ENCODE peak calls at places on chromosomes 1 and 21, in six cellular contexts. N is myocyte, O is NCI-H2107, V is NCI-H510A treated with DMSO at 0.1 percent for 48 hours, M is hippocampal formation, J is suprapubic skin. U is an unnamed sample.

GRCh38 chr1:161044908-161045748 is 649 bp downstream of the USF1 start:
- DNase-seq in N (peak; percentile 90), O (peak; percentile 48), V (peak; percentile 43), M (peak; percentile 50), J (no peak), U (peak; percentile 85)

GRCh38 chr21:36499578-36500471 is 19.9 kb upstream of the CLDN14 start:
- DNase-seq in N (peak; percentile 71), O (no peak), V (no peak), M (no peak), J (no peak), U (no peak)

GRCh38 chr1:150574260-150575071 is 4.9 kb downstream of the MCL1 start:
- DNase-seq in N (peak; percentile 36), O (no peak), V (no peak), M (no peak), J (no peak), U (no peak)

GRCh38 chr21:27132270-27132669 is 165.4 kb upstream of the ADAMTS5 start:
- DNase-seq in N (peak; percentile 67), O (no peak), V (no peak), M (no peak), J (no peak), U (no peak)

GRCh38 chr1:184170719-184171118 is 119.2 kb downstream of the TSEN15 start:
- DNase-seq in N (no peak), O (no peak), V (no peak), M (no peak), J (no peak), U (no peak)

GRCh38 chr1:181062800-181063428 is 25.6 kb upstream of the IER5 start:
- DNase-seq in N (peak; percentile 53), O (no peak), V (no peak), M (no peak), J (no peak), U (peak; percentile 32)

GRCh38 chr1:230901711-230902110 is 33.4 kb upstream of the C1orf198 start:
- DNase-seq in N (no peak), O (no peak), V (peak; percentile 26), M (no peak), J (no peak), U (no peak)

GRCh38 chr1:195584870-195585624 is 1023.2 kb downstream of the KCNT2 start:
- DNase-seq in N (no peak), O (no peak), V (no peak), M (no peak), J (no peak), U (no peak)

GRCh38 chr1:53329183-53329544 is 1.3 kb upstream of the LRP8 start:
- DNase-seq in N (no peak), O (no peak), V (no peak), M (no peak), J (no peak), U (no peak)

GRCh38 chr21:46153259-46154154 is 1.9 kb downstream of the FTCD start:
- DNase-seq in N (peak; percentile 51), O (no peak), V (peak; percentile 9), M (no peak), J (peak; percentile 87), U (no peak)

GRCh38 chr1:198030682-198031081 is 113.5 kb downstream of the LHX9 start:
- DNase-seq in N (no peak), O (no peak), V (no peak), M (no peak), J (no peak), U (no peak)

GRCh38 chr1:240310226-240310925 is 218.7 kb downstream of the FMN2 start:
- DNase-seq in N (peak; percentile 61), O (peak; percentile 7), V (no peak), M (no peak), J (no peak), U (no peak)

GRCh38 chr1:107547363-107548155 is 406.7 kb downstream of the NTNG1 start:
- DNase-seq in N (no peak), O (no peak), V (no peak), M (no peak), J (no peak), U (no peak)

GRCh38 chr1:19210772-19211549 is 895 bp upstream of the UBR4 start:
- DNase-seq in N (no peak), O (no peak), V (no peak), M (no peak), J (no peak), U (peak; percentile 51)

GRCh38 chr1:93332368-93332767 is 13.3 kb upstream of the DR1 start:
- DNase-seq in N (no peak), O (no peak), V (no peak), M (no peak), J (no peak), U (no peak)

GRCh38 chr1:236951672-236952071 is 52.6 kb downstream of the MT1HL1 start:
- DNase-seq in N (no peak), O (no peak), V (no peak), M (no peak), J (no peak), U (no peak)

GRCh38 chr1:214028569-214028968 is 40.8 kb downstream of the PROX1 start:
- DNase-seq in N (no peak), O (no peak), V (no peak), M (no peak), J (no peak), U (no peak)

GRCh38 chr1:43554444-43554992 is 23.8 kb downstream of the PTPRF start:
- DNase-seq in N (peak; percentile 65), O (no peak), V (peak; percentile 92), M (no peak), J (no peak), U (no peak)

GRCh38 chr1:78176448-78176847 is 130.7 kb downstream of the GIPC2 start:
- DNase-seq in N (peak; percentile 96), O (peak; percentile 8), V (peak; percentile 89), M (no peak), J (no peak), U (no peak)

GRCh38 chr1:32151319-32151787 is 28.1 kb upstream of the TXLNA start:
- DNase-seq in N (peak; percentile 40), O (peak; percentile 21), V (no peak), M (no peak), J (no peak), U (no peak)

GRCh38 chr1:110200666-110201065 is 9.4 kb upstream of the KCNC4 start:
- DNase-seq in N (no peak), O (no peak), V (no peak), M (no peak), J (no peak), U (no peak)

GRCh38 chr1:81702903-81703302 is 97.8 kb upstream of the ADGRL2 start:
- DNase-seq in N (peak; percentile 59), O (no peak), V (no peak), M (no peak), J (no peak), U (no peak)

GRCh38 chr1:85707267-85707989 is 805 bp downstream of the ZNHIT6 start:
- DNase-seq in N (peak; percentile 3), O (no peak), V (peak; percentile 56), M (no peak), J (no peak), U (no peak)

GRCh38 chr1:11836955-11837766 is 10.4 kb downstream of the NPPA start:
- DNase-seq in N (no peak), O (no peak), V (no peak), M (no peak), J (no peak), U (no peak)

GRCh38 chr1:221961532-221962292 is 219.8 kb upstream of the DUSP10 start:
- DNase-seq in N (peak; percentile 84), O (no peak), V (no peak), M (no peak), J (no peak), U (peak; percentile 10)

GRCh38 chr1:3331564-3331963 is 122.9 kb upstream of the ARHGEF16 start:
- DNase-seq in N (no peak), O (no peak), V (no peak), M (peak; percentile 19), J (no peak), U (no peak)

GRCh38 chr1:40036574-40036973 is 4.0 kb upstream of the CAP1 start:
- DNase-seq in N (peak; percentile 94), O (no peak), V (no peak), M (peak; percentile 45), J (no peak), U (no peak)

GRCh38 chr1:47804127-47804526 is 193.1 kb downstream of the TRABD2B start:
- DNase-seq in N (no peak), O (peak; percentile 19), V (peak; percentile 58), M (no peak), J (no peak), U (no peak)

GRCh38 chr1:28950449-28950848 is 36.1 kb downstream of the EPB41 start:
- DNase-seq in N (no peak), O (no peak), V (no peak), M (no peak), J (no peak), U (no peak)

GRCh38 chr1:88609051-88609450 is 75.0 kb upstream of the PKN2 start:
- DNase-seq in N (peak; percentile 13), O (peak; percentile 76), V (peak; percentile 98), M (no peak), J (no peak), U (no peak)

GRCh38 chr1:18466676-18467075 is 14.1 kb upstream of the KLHDC7A start:
- DNase-seq in N (no peak), O (no peak), V (no peak), M (no peak), J (no peak), U (no peak)

GRCh38 chr1:65170511-65171142 is 22.6 kb downstream of the AK4 start:
- DNase-seq in N (peak; percentile 89), O (no peak), V (no peak), M (no peak), J (no peak), U (no peak)

GRCh38 chr21:37878946-37879660 is 37.2 kb downstream of the KCNJ6 start:
- DNase-seq in N (no peak), O (no peak), V (peak; percentile 15), M (no peak), J (no peak), U (no peak)

GRCh38 chr1:33137800-33138199 is 44.0 kb downstream of the TRIM62 start:
- DNase-seq in N (no peak), O (no peak), V (no peak), M (peak; percentile 35), J (no peak), U (peak; percentile 64)

GRCh38 chr1:226710501-226710900 is 28.6 kb downstream of the ITPKB start:
- DNase-seq in N (no peak), O (no peak), V (no peak), M (no peak), J (no peak), U (no peak)

GRCh38 chr1:216076751-216077150 is 346.5 kb downstream of the USH2A start:
- DNase-seq in N (no peak), O (no peak), V (no peak), M (no peak), J (no peak), U (no peak)

GRCh38 chr1:235027862-235028250 is 100.8 kb downstream of the TOMM20 start:
- DNase-seq in N (no peak), O (no peak), V (no peak), M (no peak), J (no peak), U (no peak)

U was measured in stimulated activated effector memory CD8-positive, alpha-beta T cell treated with anti-CD3 and anti-CD28 coated beads, Interleukin-12 subunit alpha, Interleukin-12 subunit beta, amount 100 ng/mL, for 72 hours.